ENCODE peak calls at places on chromosome 22, in five cellular contexts. One of them, this sample, is unnamed.

GRCh38 chr22:40345271-40345670 is 1.0 kb upstream of the ADSL start:
- DNase-seq in HepG2: no peak
- DNase-seq in HCT116: no peak
- DNase-seq in SK-N-SH: no peak
- DNase-seq in K562: no peak
- DNase-seq in this sample: no peak

GRCh38 chr22:35172452-35172851 is 84.8 kb upstream of the HMGXB4 start:
- DNase-seq in HepG2: no peak
- DNase-seq in HCT116: no peak
- DNase-seq in SK-N-SH: no peak
- DNase-seq in K562: no peak
- DNase-seq in this sample: no peak

GRCh38 chr22:48843640-48844039 is 984.0 kb downstream of the BRD1 start:
- DNase-seq in HepG2: no peak
- DNase-seq in HCT116: no peak
- DNase-seq in SK-N-SH: no peak
- DNase-seq in K562: no peak
- DNase-seq in this sample: no peak

GRCh38 chr22:27810566-27810965 is 9.0 kb upstream of the MN1 start:
- DNase-seq in HepG2: peak; percentile 40
- DNase-seq in HCT116: no peak
- DNase-seq in SK-N-SH: no peak
- DNase-seq in K562: no peak
- DNase-seq in this sample: no peak

GRCh38 chr22:32850591-32851517 is 49.3 kb downstream of the TIMP3 start:
- DNase-seq in HepG2: no peak
- DNase-seq in HCT116: no peak
- DNase-seq in SK-N-SH: no peak
- DNase-seq in K562: no peak
- DNase-seq in this sample: no peak

GRCh38 chr22:39221999-39222686 is 22.6 kb downstream of the PDGFB start:
- DNase-seq in HepG2: no peak
- DNase-seq in HCT116: no peak
- DNase-seq in SK-N-SH: no peak
- DNase-seq in K562: no peak
- DNase-seq in this sample: no peak

GRCh38 chr22:38788417-38788816 is 5.5 kb downstream of the DNAL4 start:
- DNase-seq in HepG2: no peak
- DNase-seq in HCT116: no peak
- DNase-seq in SK-N-SH: peak; percentile 59
- DNase-seq in K562: no peak
- DNase-seq in this sample: no peak

GRCh38 chr22:21766933-21767462 is 31.4 kb upstream of the YPEL1 start:
- DNase-seq in HepG2: no peak
- DNase-seq in HCT116: no peak
- DNase-seq in SK-N-SH: no peak
- DNase-seq in K562: no peak
- DNase-seq in this sample: no peak

GRCh38 chr22:19719055-19719482 is 4.3 kb upstream of the GP1BB start:
- DNase-seq in HepG2: no peak
- DNase-seq in HCT116: no peak
- DNase-seq in SK-N-SH: no peak
- DNase-seq in K562: peak; percentile 94
- DNase-seq in this sample: no peak

GRCh38 chr22:43289976-43290663 is 53.1 kb downstream of the SCUBE1 start:
- DNase-seq in HepG2: no peak
- DNase-seq in HCT116: no peak
- DNase-seq in SK-N-SH: peak; percentile 54
- DNase-seq in K562: no peak
- DNase-seq in this sample: no peak

GRCh38 chr22:20567371-20567847 is 60.0 kb downstream of the MED15 start:
- DNase-seq in HepG2: no peak
- DNase-seq in HCT116: no peak
- DNase-seq in SK-N-SH: no peak
- DNase-seq in K562: no peak
- DNase-seq in this sample: no peak

GRCh38 chr22:19772422-19772672 is 11.8 kb downstream of the TBX1 start:
- DNase-seq in HepG2: no peak
- DNase-seq in HCT116: no peak
- DNase-seq in SK-N-SH: no peak
- DNase-seq in K562: no peak
- DNase-seq in this sample: no peak

GRCh38 chr22:39184586-39185577 is 32.4 kb upstream of the CBX7 start:
- DNase-seq in HepG2: no peak
- DNase-seq in HCT116: no peak
- DNase-seq in SK-N-SH: no peak
- DNase-seq in K562: no peak
- DNase-seq in this sample: no peak

GRCh38 chr22:45893516-45893915 is 83.4 kb downstream of the WNT7B start:
- DNase-seq in HepG2: no peak
- DNase-seq in HCT116: no peak
- DNase-seq in SK-N-SH: no peak
- DNase-seq in K562: no peak
- DNase-seq in this sample: no peak

GRCh38 chr22:48675141-48675827 is 1152.4 kb downstream of the BRD1 start:
- DNase-seq in HepG2: no peak
- DNase-seq in HCT116: no peak
- DNase-seq in SK-N-SH: no peak
- DNase-seq in K562: no peak
- DNase-seq in this sample: no peak

GRCh38 chr22:39153220-39153860 is 860 bp upstream of the CBX7 start:
- DNase-seq in HepG2: no peak
- DNase-seq in HCT116: no peak
- DNase-seq in SK-N-SH: no peak
- DNase-seq in K562: no peak
- DNase-seq in this sample: no peak

GRCh38 chr22:48902983-48903650 is 924.6 kb downstream of the BRD1 start:
- DNase-seq in HepG2: no peak
- DNase-seq in HCT116: no peak
- DNase-seq in SK-N-SH: no peak
- DNase-seq in K562: no peak
- DNase-seq in this sample: no peak

GRCh38 chr22:35306350-35306967 is 6.8 kb downstream of the TOM1 start:
- DNase-seq in HepG2: no peak
- DNase-seq in HCT116: no peak
- DNase-seq in SK-N-SH: no peak
- DNase-seq in K562: no peak
- DNase-seq in this sample: no peak

GRCh38 chr22:26470807-26471206 is 12.8 kb downstream of the HPS4 start:
- DNase-seq in HepG2: no peak
- DNase-seq in HCT116: no peak
- DNase-seq in SK-N-SH: no peak
- DNase-seq in K562: no peak
- DNase-seq in this sample: no peak

GRCh38 chr22:26474687-26475086 is 8.9 kb downstream of the HPS4 start:
- DNase-seq in HepG2: no peak
- DNase-seq in HCT116: no peak
- DNase-seq in SK-N-SH: no peak
- DNase-seq in K562: no peak
- DNase-seq in this sample: no peak

GRCh38 chr22:26466196-26466595 is 17.4 kb downstream of the HPS4 start:
- DNase-seq in HepG2: no peak
- DNase-seq in HCT116: no peak
- DNase-seq in SK-N-SH: no peak
- DNase-seq in K562: no peak
- DNase-seq in this sample: no peak

GRCh38 chr22:26476705-26477340 is 6.8 kb downstream of the HPS4 start:
- DNase-seq in HepG2: peak; percentile 32
- DNase-seq in HCT116: no peak
- DNase-seq in SK-N-SH: no peak
- DNase-seq in K562: no peak
- DNase-seq in this sample: no peak

DNA sequence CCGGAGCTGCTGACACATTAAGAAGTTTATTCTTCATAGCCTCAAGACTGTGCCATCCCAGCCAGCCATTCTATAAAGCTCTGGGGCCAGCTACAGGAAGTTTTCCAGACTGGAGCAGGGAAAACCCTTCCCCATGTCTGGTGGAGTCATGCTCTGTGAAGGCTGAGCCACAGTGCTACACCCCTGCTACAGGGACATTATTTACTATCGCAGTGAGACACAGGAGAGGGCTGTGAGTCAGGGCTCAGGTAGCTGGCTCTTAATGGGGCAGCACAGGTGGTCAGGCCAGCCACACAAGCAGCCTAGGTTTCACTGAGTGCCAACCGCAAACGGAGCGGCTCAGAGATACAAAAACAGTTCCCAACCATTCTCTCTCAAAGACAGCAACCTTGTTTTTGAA is 12.1 kb downstream of the HPS4 start:
- DNase-seq in HepG2: peak; percentile 31
- DNase-seq in HCT116: peak; percentile 47
- DNase-seq in SK-N-SH: no peak
- DNase-seq in K562: no peak
- DNase-seq in this sample: peak; percentile 66
- TF ChIP-seq SIN3A in HepG2: no peak
- TF ChIP-seq SIN3A in HCT116: no peak
- TF ChIP-seq SIN3A in SK-N-SH: no peak
- TF ChIP-seq SIN3A in K562: no peak
- TF ChIP-seq SIN3A in this sample: no peak

GRCh38 chr22:28893810-28894209 is 10.4 kb downstream of the ZNRF3 start:
- DNase-seq in HepG2: no peak
- DNase-seq in HCT116: no peak
- DNase-seq in SK-N-SH: no peak
- DNase-seq in K562: no peak
- DNase-seq in this sample: no peak
- H3K4me1 ChIP-seq in HepG2: peaks cover 99% of the 10 kb centered on the region
- H3K4me1 ChIP-seq in HCT116: peaks cover 46% of the 10 kb centered on the region
- H3K4me1 ChIP-seq in SK-N-SH: no peaks in the 10 kb centered on the region
- H3K4me1 ChIP-seq in K562: no peaks in the 10 kb centered on the region
- H3K4me1 ChIP-seq in this sample: no peaks in the 10 kb centered on the region

DNA sequence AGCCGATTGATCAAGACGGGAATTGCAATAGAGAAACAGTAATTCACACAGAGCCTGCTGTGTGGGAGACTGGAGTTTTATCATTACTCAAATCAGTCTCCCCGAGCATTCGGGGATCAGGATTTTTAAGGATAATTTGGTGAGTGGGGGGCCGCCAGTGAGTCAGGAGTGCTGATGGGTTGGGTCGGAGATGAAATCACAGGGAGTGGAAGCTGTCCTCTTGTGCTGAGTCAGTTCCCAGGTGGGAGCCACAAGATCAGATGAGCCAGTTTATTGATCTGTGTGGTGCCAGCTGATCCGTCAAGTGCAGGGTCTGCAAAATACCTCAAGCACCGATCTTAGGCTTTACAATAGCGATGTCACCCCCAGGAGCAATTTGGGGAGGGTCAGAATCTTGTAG is 15.5 kb downstream of the MTFP1 start:
- DNase-seq in HepG2: no peak
- DNase-seq in HCT116: no peak
- DNase-seq in SK-N-SH: no peak
- DNase-seq in K562: no peak
- DNase-seq in this sample: no peak
- TF ChIP-seq CTCF in HepG2: no peak
- TF ChIP-seq CTCF in HCT116: no peak
- TF ChIP-seq CTCF in SK-N-SH: no peak
- TF ChIP-seq CTCF in K562: no peak
- TF ChIP-seq CTCF in this sample: no peak

GRCh38 chr22:50032109-50032871 is 19.7 kb upstream of the IL17REL start:
- DNase-seq in HepG2: no peak
- DNase-seq in HCT116: no peak
- DNase-seq in SK-N-SH: peak; percentile 22
- DNase-seq in K562: no peak
- DNase-seq in this sample: no peak

GRCh38 chr22:50035131-50035881 is 22.7 kb upstream of the IL17REL start:
- DNase-seq in HepG2: no peak
- DNase-seq in HCT116: no peak
- DNase-seq in SK-N-SH: peak; percentile 24
- DNase-seq in K562: no peak
- DNase-seq in this sample: no peak

GRCh38 chr22:50032941-50033601 is 20.5 kb upstream of the IL17REL start:
- DNase-seq in HepG2: no peak
- DNase-seq in HCT116: no peak
- DNase-seq in SK-N-SH: peak; percentile 19
- DNase-seq in K562: no peak
- DNase-seq in this sample: no peak

GRCh38 chr22:50034126-50035081 is 21.8 kb upstream of the IL17REL start:
- DNase-seq in HepG2: no peak
- DNase-seq in HCT116: no peak
- DNase-seq in SK-N-SH: peak; percentile 17
- DNase-seq in K562: no peak
- DNase-seq in this sample: no peak

DNA sequence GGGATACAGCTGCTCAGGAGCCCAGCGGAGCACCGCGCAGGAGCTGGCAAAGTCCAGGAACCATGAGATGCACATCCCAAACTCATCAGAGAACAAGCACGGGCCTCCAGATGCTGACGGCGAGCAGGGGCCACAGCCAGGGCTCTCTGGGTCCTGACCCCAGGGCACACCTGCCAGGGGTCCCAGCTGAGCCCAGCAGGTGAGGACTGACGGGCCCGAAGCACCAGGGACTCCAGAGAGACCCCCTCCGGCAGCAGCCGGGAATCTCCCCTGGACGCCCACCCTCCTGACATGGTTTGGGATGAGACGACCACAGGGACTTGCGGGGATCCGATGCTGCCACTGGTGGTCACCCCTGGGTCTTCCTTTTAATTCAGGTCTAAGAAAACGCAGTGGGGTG is 22.1 kb downstream of the TTLL8 start:
- DNase-seq in HepG2: no peak
- DNase-seq in HCT116: no peak
- DNase-seq in SK-N-SH: peak; percentile 13
- DNase-seq in K562: no peak
- DNase-seq in this sample: no peak
- TF ChIP-seq SIN3A in HepG2: no peak
- TF ChIP-seq SIN3A in HCT116: no peak
- TF ChIP-seq SIN3A in SK-N-SH: no peak
- TF ChIP-seq SIN3A in K562: no peak
- TF ChIP-seq SIN3A in this sample: no peak

DNA sequence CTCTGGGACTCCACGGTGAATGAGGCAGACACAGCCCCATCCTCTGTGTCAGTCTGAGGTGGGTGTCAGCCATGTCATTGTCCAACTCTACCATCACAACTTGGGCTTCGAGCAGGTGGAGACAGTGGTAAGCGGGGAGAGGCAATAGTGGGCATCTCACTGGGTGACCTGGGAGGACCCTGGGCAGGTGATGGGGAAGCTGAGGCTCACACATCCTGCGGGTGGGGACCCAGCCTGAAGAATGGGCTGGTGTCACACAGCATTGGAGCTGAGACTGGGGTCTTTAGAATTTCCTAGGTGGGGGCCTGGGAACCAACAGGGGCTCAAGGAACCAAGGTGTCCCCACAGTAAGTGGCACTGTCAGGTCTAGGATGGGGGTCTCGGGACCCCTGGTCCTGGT is 7.0 kb upstream of the SMARCB1 start:
- DNase-seq in HepG2: no peak
- DNase-seq in HCT116: no peak
- DNase-seq in SK-N-SH: no peak
- DNase-seq in K562: no peak
- DNase-seq in this sample: no peak
- H3K4me1 ChIP-seq in HepG2: peaks cover 72% of the 10 kb centered on the region
- H3K4me1 ChIP-seq in HCT116: peaks cover 20% of the 10 kb centered on the region
- H3K4me1 ChIP-seq in SK-N-SH: no peaks in the 10 kb centered on the region
- H3K4me1 ChIP-seq in K562: peaks cover 22% of the 10 kb centered on the region
- H3K4me1 ChIP-seq in this sample: peaks cover 6% of the 10 kb centered on the region

This sample was measured in Panc1.